ENCODE peak calls at places on chromosomes 16 and 17, in six cellular contexts. One of them, this sample, is unnamed.
A peak's percentile ranks its signal among the peaks of the same experiment; 100 is the strongest.

GRCh38 chr17:31696184-31696602 is 162.9 kb downstream of the COPRS start:
- DNase-seq in transverse colon: peak; percentile 52
- DNase-seq in activated T-helper 1 cell treated with Interleukin-2 at 50 U/mL for 16 hours: no peak
- DNase-seq in stimulated activated CD8-positive, alpha-beta memory T cell treated with anti-CD3 and anti-CD28 coated beads, Interleukin-4, amount 100 ng/mL, for 4 hours: no peak
- DNase-seq in stimulated activated CD4-positive, alpha-beta T cell treated with anti-CD3 and anti-CD28 coated beads, Interleukin-4, amount 100 ng/mL, for 4 hours: no peak
- DNase-seq in LHCN-M2: no peak
- DNase-seq in this sample: peak; percentile 84

GRCh38 chr16:20901441-20902112 is 1.0 kb downstream of the LYRM1 start:
- DNase-seq in transverse colon: peak; percentile 55
- DNase-seq in activated T-helper 1 cell treated with Interleukin-2 at 50 U/mL for 16 hours: no peak
- DNase-seq in stimulated activated CD8-positive, alpha-beta memory T cell treated with anti-CD3 and anti-CD28 coated beads, Interleukin-4, amount 100 ng/mL, for 4 hours: no peak
- DNase-seq in stimulated activated CD4-positive, alpha-beta T cell treated with anti-CD3 and anti-CD28 coated beads, Interleukin-4, amount 100 ng/mL, for 4 hours: no peak
- DNase-seq in LHCN-M2: peak; percentile 43
- DNase-seq in this sample: peak; percentile 70

GRCh38 chr17:41621916-41622315 is 2.5 kb downstream of the KRT17 start:
- DNase-seq in transverse colon: no peak
- DNase-seq in activated T-helper 1 cell treated with Interleukin-2 at 50 U/mL for 16 hours: no peak
- DNase-seq in stimulated activated CD8-positive, alpha-beta memory T cell treated with anti-CD3 and anti-CD28 coated beads, Interleukin-4, amount 100 ng/mL, for 4 hours: no peak
- DNase-seq in stimulated activated CD4-positive, alpha-beta T cell treated with anti-CD3 and anti-CD28 coated beads, Interleukin-4, amount 100 ng/mL, for 4 hours: no peak
- DNase-seq in LHCN-M2: no peak
- DNase-seq in this sample: no peak

GRCh38 chr17:57490890-57491289 is 234.6 kb downstream of the MSI2 start:
- DNase-seq in transverse colon: no peak
- DNase-seq in activated T-helper 1 cell treated with Interleukin-2 at 50 U/mL for 16 hours: no peak
- DNase-seq in stimulated activated CD8-positive, alpha-beta memory T cell treated with anti-CD3 and anti-CD28 coated beads, Interleukin-4, amount 100 ng/mL, for 4 hours: no peak
- DNase-seq in stimulated activated CD4-positive, alpha-beta T cell treated with anti-CD3 and anti-CD28 coated beads, Interleukin-4, amount 100 ng/mL, for 4 hours: no peak
- DNase-seq in LHCN-M2: no peak
- DNase-seq in this sample: no peak

GRCh38 chr16:12137344-12138094 is 161.0 kb downstream of the SNX29 start:
- DNase-seq in transverse colon: no peak
- DNase-seq in activated T-helper 1 cell treated with Interleukin-2 at 50 U/mL for 16 hours: no peak
- DNase-seq in stimulated activated CD8-positive, alpha-beta memory T cell treated with anti-CD3 and anti-CD28 coated beads, Interleukin-4, amount 100 ng/mL, for 4 hours: no peak
- DNase-seq in stimulated activated CD4-positive, alpha-beta T cell treated with anti-CD3 and anti-CD28 coated beads, Interleukin-4, amount 100 ng/mL, for 4 hours: no peak
- DNase-seq in LHCN-M2: no peak
- DNase-seq in this sample: no peak

GRCh38 chr16:56192971-56193936 is 2.0 kb downstream of the GNAO1 start:
- DNase-seq in transverse colon: no peak
- DNase-seq in activated T-helper 1 cell treated with Interleukin-2 at 50 U/mL for 16 hours: no peak
- DNase-seq in stimulated activated CD8-positive, alpha-beta memory T cell treated with anti-CD3 and anti-CD28 coated beads, Interleukin-4, amount 100 ng/mL, for 4 hours: no peak
- DNase-seq in stimulated activated CD4-positive, alpha-beta T cell treated with anti-CD3 and anti-CD28 coated beads, Interleukin-4, amount 100 ng/mL, for 4 hours: no peak
- DNase-seq in LHCN-M2: no peak
- DNase-seq in this sample: no peak

GRCh38 chr16:569445-570254 is at the start of gene PIGQ:
- DNase-seq in transverse colon: peak; percentile 63
- DNase-seq in activated T-helper 1 cell treated with Interleukin-2 at 50 U/mL for 16 hours: peak; percentile 59
- DNase-seq in stimulated activated CD8-positive, alpha-beta memory T cell treated with anti-CD3 and anti-CD28 coated beads, Interleukin-4, amount 100 ng/mL, for 4 hours: peak; percentile 24
- DNase-seq in stimulated activated CD4-positive, alpha-beta T cell treated with anti-CD3 and anti-CD28 coated beads, Interleukin-4, amount 100 ng/mL, for 4 hours: peak; percentile 68
- DNase-seq in LHCN-M2: peak; percentile 57
- DNase-seq in this sample: peak; percentile 64

GRCh38 chr17:52170963-52171572 is 12.6 kb upstream of the CA10 start:
- DNase-seq in transverse colon: no peak
- DNase-seq in activated T-helper 1 cell treated with Interleukin-2 at 50 U/mL for 16 hours: no peak
- DNase-seq in stimulated activated CD8-positive, alpha-beta memory T cell treated with anti-CD3 and anti-CD28 coated beads, Interleukin-4, amount 100 ng/mL, for 4 hours: no peak
- DNase-seq in stimulated activated CD4-positive, alpha-beta T cell treated with anti-CD3 and anti-CD28 coated beads, Interleukin-4, amount 100 ng/mL, for 4 hours: no peak
- DNase-seq in LHCN-M2: no peak
- DNase-seq in this sample: peak; percentile 5

GRCh38 chr16:71214771-71215381 is 15.6 kb downstream of the HYDIN start:
- DNase-seq in transverse colon: no peak
- DNase-seq in activated T-helper 1 cell treated with Interleukin-2 at 50 U/mL for 16 hours: no peak
- DNase-seq in stimulated activated CD8-positive, alpha-beta memory T cell treated with anti-CD3 and anti-CD28 coated beads, Interleukin-4, amount 100 ng/mL, for 4 hours: no peak
- DNase-seq in stimulated activated CD4-positive, alpha-beta T cell treated with anti-CD3 and anti-CD28 coated beads, Interleukin-4, amount 100 ng/mL, for 4 hours: no peak
- DNase-seq in LHCN-M2: peak; percentile 19
- DNase-seq in this sample: peak; percentile 8

GRCh38 chr17:1561420-1562177 is 993 bp downstream of the PITPNA start:
- DNase-seq in transverse colon: no peak
- DNase-seq in activated T-helper 1 cell treated with Interleukin-2 at 50 U/mL for 16 hours: peak; percentile 24
- DNase-seq in stimulated activated CD8-positive, alpha-beta memory T cell treated with anti-CD3 and anti-CD28 coated beads, Interleukin-4, amount 100 ng/mL, for 4 hours: no peak
- DNase-seq in stimulated activated CD4-positive, alpha-beta T cell treated with anti-CD3 and anti-CD28 coated beads, Interleukin-4, amount 100 ng/mL, for 4 hours: peak; percentile 40
- DNase-seq in LHCN-M2: peak; percentile 12
- DNase-seq in this sample: peak; percentile 16

GRCh38 chr16:56874800-56875199 is 9.8 kb downstream of the SLC12A3 start:
- DNase-seq in transverse colon: no peak
- DNase-seq in activated T-helper 1 cell treated with Interleukin-2 at 50 U/mL for 16 hours: no peak
- DNase-seq in stimulated activated CD8-positive, alpha-beta memory T cell treated with anti-CD3 and anti-CD28 coated beads, Interleukin-4, amount 100 ng/mL, for 4 hours: no peak
- DNase-seq in stimulated activated CD4-positive, alpha-beta T cell treated with anti-CD3 and anti-CD28 coated beads, Interleukin-4, amount 100 ng/mL, for 4 hours: no peak
- DNase-seq in LHCN-M2: peak; percentile 66
- DNase-seq in this sample: peak; percentile 15

GRCh38 chr17:4364622-4365041 is 1.8 kb downstream of the UBE2G1 start:
- DNase-seq in transverse colon: no peak
- DNase-seq in activated T-helper 1 cell treated with Interleukin-2 at 50 U/mL for 16 hours: no peak
- DNase-seq in stimulated activated CD8-positive, alpha-beta memory T cell treated with anti-CD3 and anti-CD28 coated beads, Interleukin-4, amount 100 ng/mL, for 4 hours: no peak
- DNase-seq in stimulated activated CD4-positive, alpha-beta T cell treated with anti-CD3 and anti-CD28 coated beads, Interleukin-4, amount 100 ng/mL, for 4 hours: no peak
- DNase-seq in LHCN-M2: no peak
- DNase-seq in this sample: no peak

GRCh38 chr17:63250830-63251229 is 195.3 kb downstream of the CYB561 start:
- DNase-seq in transverse colon: no peak
- DNase-seq in activated T-helper 1 cell treated with Interleukin-2 at 50 U/mL for 16 hours: no peak
- DNase-seq in stimulated activated CD8-positive, alpha-beta memory T cell treated with anti-CD3 and anti-CD28 coated beads, Interleukin-4, amount 100 ng/mL, for 4 hours: no peak
- DNase-seq in stimulated activated CD4-positive, alpha-beta T cell treated with anti-CD3 and anti-CD28 coated beads, Interleukin-4, amount 100 ng/mL, for 4 hours: no peak
- DNase-seq in LHCN-M2: peak; percentile 50
- DNase-seq in this sample: peak; percentile 55

GRCh38 chr17:80219777-80220708 is at the start of the genes SGSH and SLC26A11:
- DNase-seq in transverse colon: peak; percentile 89
- DNase-seq in activated T-helper 1 cell treated with Interleukin-2 at 50 U/mL for 16 hours: peak; percentile 41
- DNase-seq in stimulated activated CD8-positive, alpha-beta memory T cell treated with anti-CD3 and anti-CD28 coated beads, Interleukin-4, amount 100 ng/mL, for 4 hours: peak; percentile 22
- DNase-seq in stimulated activated CD4-positive, alpha-beta T cell treated with anti-CD3 and anti-CD28 coated beads, Interleukin-4, amount 100 ng/mL, for 4 hours: peak; percentile 68
- DNase-seq in LHCN-M2: peak; percentile 61
- DNase-seq in this sample: peak; percentile 60

GRCh38 chr17:41367426-41368075 is 2.1 kb downstream of the KRT33B start:
- DNase-seq in transverse colon: no peak
- DNase-seq in activated T-helper 1 cell treated with Interleukin-2 at 50 U/mL for 16 hours: no peak
- DNase-seq in stimulated activated CD8-positive, alpha-beta memory T cell treated with anti-CD3 and anti-CD28 coated beads, Interleukin-4, amount 100 ng/mL, for 4 hours: no peak
- DNase-seq in stimulated activated CD4-positive, alpha-beta T cell treated with anti-CD3 and anti-CD28 coated beads, Interleukin-4, amount 100 ng/mL, for 4 hours: no peak
- DNase-seq in LHCN-M2: peak; percentile 30
- DNase-seq in this sample: peak; percentile 24

GRCh38 chr17:12180644-12181261 is 160.1 kb downstream of the MAP2K4 start:
- DNase-seq in transverse colon: peak; percentile 11
- DNase-seq in activated T-helper 1 cell treated with Interleukin-2 at 50 U/mL for 16 hours: no peak
- DNase-seq in stimulated activated CD8-positive, alpha-beta memory T cell treated with anti-CD3 and anti-CD28 coated beads, Interleukin-4, amount 100 ng/mL, for 4 hours: no peak
- DNase-seq in stimulated activated CD4-positive, alpha-beta T cell treated with anti-CD3 and anti-CD28 coated beads, Interleukin-4, amount 100 ng/mL, for 4 hours: no peak
- DNase-seq in LHCN-M2: peak; percentile 40
- DNase-seq in this sample: peak; percentile 74

GRCh38 chr17:19470529-19471261 is 59.7 kb downstream of the RNF112 start:
- DNase-seq in transverse colon: peak; percentile 63
- DNase-seq in activated T-helper 1 cell treated with Interleukin-2 at 50 U/mL for 16 hours: no peak
- DNase-seq in stimulated activated CD8-positive, alpha-beta memory T cell treated with anti-CD3 and anti-CD28 coated beads, Interleukin-4, amount 100 ng/mL, for 4 hours: no peak
- DNase-seq in stimulated activated CD4-positive, alpha-beta T cell treated with anti-CD3 and anti-CD28 coated beads, Interleukin-4, amount 100 ng/mL, for 4 hours: no peak
- DNase-seq in LHCN-M2: peak; percentile 41
- DNase-seq in this sample: no peak

GRCh38 chr16:72464597-72465368 is 292.8 kb upstream of the PMFBP1 start:
- DNase-seq in transverse colon: no peak
- DNase-seq in activated T-helper 1 cell treated with Interleukin-2 at 50 U/mL for 16 hours: no peak
- DNase-seq in stimulated activated CD8-positive, alpha-beta memory T cell treated with anti-CD3 and anti-CD28 coated beads, Interleukin-4, amount 100 ng/mL, for 4 hours: no peak
- DNase-seq in stimulated activated CD4-positive, alpha-beta T cell treated with anti-CD3 and anti-CD28 coated beads, Interleukin-4, amount 100 ng/mL, for 4 hours: no peak
- DNase-seq in LHCN-M2: no peak
- DNase-seq in this sample: no peak

GRCh38 chr17:57817299-57817698 is 32.5 kb downstream of the MRPS23 start:
- DNase-seq in transverse colon: no peak
- DNase-seq in activated T-helper 1 cell treated with Interleukin-2 at 50 U/mL for 16 hours: no peak
- DNase-seq in stimulated activated CD8-positive, alpha-beta memory T cell treated with anti-CD3 and anti-CD28 coated beads, Interleukin-4, amount 100 ng/mL, for 4 hours: no peak
- DNase-seq in stimulated activated CD4-positive, alpha-beta T cell treated with anti-CD3 and anti-CD28 coated beads, Interleukin-4, amount 100 ng/mL, for 4 hours: no peak
- DNase-seq in LHCN-M2: no peak
- DNase-seq in this sample: no peak

GRCh38 chr17:7856081-7856791 is 1.1 kb downstream of the NAA38 start:
- DNase-seq in transverse colon: peak; percentile 80
- DNase-seq in activated T-helper 1 cell treated with Interleukin-2 at 50 U/mL for 16 hours: no peak
- DNase-seq in stimulated activated CD8-positive, alpha-beta memory T cell treated with anti-CD3 and anti-CD28 coated beads, Interleukin-4, amount 100 ng/mL, for 4 hours: no peak
- DNase-seq in stimulated activated CD4-positive, alpha-beta T cell treated with anti-CD3 and anti-CD28 coated beads, Interleukin-4, amount 100 ng/mL, for 4 hours: no peak
- DNase-seq in LHCN-M2: no peak
- DNase-seq in this sample: peak; percentile 69

GRCh38 chr16:10579575-10579964 is 828 bp downstream of the EMP2 start:
- DNase-seq in transverse colon: no peak
- DNase-seq in activated T-helper 1 cell treated with Interleukin-2 at 50 U/mL for 16 hours: no peak
- DNase-seq in stimulated activated CD8-positive, alpha-beta memory T cell treated with anti-CD3 and anti-CD28 coated beads, Interleukin-4, amount 100 ng/mL, for 4 hours: no peak
- DNase-seq in stimulated activated CD4-positive, alpha-beta T cell treated with anti-CD3 and anti-CD28 coated beads, Interleukin-4, amount 100 ng/mL, for 4 hours: no peak
- DNase-seq in LHCN-M2: no peak
- DNase-seq in this sample: no peak

This sample was measured in fibroblast of pulmonary artery.